ENCODE peak calls at places on chromosome 13, in nine cellular contexts. Y, X, R, D, H, C, W, N and A are unnamed samples.

GRCh38 chr13:109396266-109396665 is 390.1 kb downstream of the IRS2 start:
- DNase-seq in Y (no peak), X (no peak), R (no peak), D (no peak), H (no peak), C (no peak), W (no peak), N (no peak), A (no peak)

GRCh38 chr13:19818223-19818842 is 35.6 kb upstream of the PSPC1 start:
- DNase-seq in Y (peak; percentile 7), X (peak; percentile 15), R (no peak), D (peak; percentile 2), H (peak; percentile 93), C (no peak), W (no peak), N (no peak), A (no peak)

GRCh38 chr13:109494955-109495354 is 291.4 kb downstream of the IRS2 start:
- DNase-seq in Y (no peak), X (peak; percentile 63), R (no peak), D (no peak), H (no peak), C (peak; percentile 81), W (no peak), N (no peak), A (no peak)

GRCh38 chr13:26220575-26220974 is 1.5 kb downstream of the RNF6 start:
- DNase-seq in Y (no peak), X (peak; percentile 46), R (no peak), D (no peak), H (no peak), C (peak; percentile 48), W (no peak), N (peak; percentile 52), A (no peak)

GRCh38 chr13:94703721-94704314 is 8.5 kb downstream of the SOX21 start:
- DNase-seq in Y (no peak), X (no peak), R (no peak), D (no peak), H (no peak), C (no peak), W (no peak), N (no peak), A (peak; percentile 73)

GRCh38 chr13:87677043-87677333 is 5.8 kb downstream of the SLITRK5 start:
- DNase-seq in Y (no peak), X (no peak), R (no peak), D (no peak), H (no peak), C (no peak), W (no peak), N (no peak), A (no peak)

GRCh38 chr13:93476175-93476574 is 249.6 kb downstream of the GPC6 start:
- DNase-seq in Y (no peak), X (peak; percentile 78), R (no peak), D (no peak), H (no peak), C (peak; percentile 9), W (peak; percentile 2), N (peak; percentile 32), A (no peak)

GRCh38 chr13:90591927-90592268 is 755.6 kb upstream of the MIR17HG start:
- DNase-seq in Y (no peak), X (no peak), R (no peak), D (no peak), H (no peak), C (no peak), W (no peak), N (no peak), A (no peak)

GRCh38 chr13:110307697-110308376 is 753 bp downstream of the COL4A2 start:
- DNase-seq in Y (no peak), X (peak; percentile 65), R (no peak), D (no peak), H (peak; percentile 71), C (no peak), W (no peak), N (no peak), A (no peak)

GRCh38 chr13:98959299-98959698 is 18.6 kb downstream of the DOCK9 start:
- DNase-seq in Y (no peak), X (no peak), R (no peak), D (no peak), H (no peak), C (no peak), W (no peak), N (no peak), A (no peak)

GRCh38 chr13:90956036-90956435 is 391.5 kb upstream of the MIR17HG start:
- DNase-seq in Y (no peak), X (no peak), R (no peak), D (no peak), H (no peak), C (no peak), W (no peak), N (no peak), A (no peak)

GRCh38 chr13:64314286-64314685 is 2898.6 kb upstream of the PCDH20 start:
- DNase-seq in Y (no peak), X (peak; percentile 52), R (no peak), D (no peak), H (no peak), C (peak; percentile 6), W (no peak), N (no peak), A (no peak)

GRCh38 chr13:23384111-23384510 is 49.4 kb downstream of the SACS start:
- DNase-seq in Y (no peak), X (peak; percentile 45), R (no peak), D (no peak), H (no peak), C (peak; percentile 68), W (no peak), N (peak; percentile 85), A (no peak)

GRCh38 chr13:86725105-86725504 is 925.9 kb upstream of the SLITRK6 start:
- DNase-seq in Y (no peak), X (no peak), R (no peak), D (no peak), H (no peak), C (no peak), W (no peak), N (no peak), A (no peak)

DNA sequence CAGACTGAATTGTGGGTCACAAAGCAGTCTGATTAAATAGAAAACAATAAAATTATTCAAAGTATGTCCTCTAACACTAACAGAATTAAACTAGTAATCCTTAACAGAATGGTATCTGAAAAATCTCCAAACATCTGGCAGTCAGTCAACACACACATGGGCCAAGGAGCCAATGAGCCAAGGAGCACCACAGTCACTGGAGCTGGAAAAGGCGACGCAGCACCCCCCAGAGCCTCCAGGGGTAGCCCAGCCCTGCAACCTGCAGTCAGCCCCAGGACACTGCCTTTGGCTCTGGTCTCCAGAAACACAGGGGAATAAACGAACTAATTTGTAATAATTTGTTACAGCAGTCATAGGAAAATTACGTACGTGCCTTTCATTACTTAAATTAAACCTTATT is 12.3 kb downstream of the TUBGCP3 start:
- DNase-seq in Y (no peak), X (peak; percentile 72), R (peak; percentile 77), D (no peak), H (no peak), C (peak; percentile 45), W (peak; percentile 12), N (no peak), A (no peak)
- TF ChIP-seq CTCF in Y (no peak), X (no peak), R (peak; percentile 27), D (no peak), H (no peak), C (peak; percentile 28), W (peak; percentile 2), N (peak; percentile 12), A (no peak)

DNA sequence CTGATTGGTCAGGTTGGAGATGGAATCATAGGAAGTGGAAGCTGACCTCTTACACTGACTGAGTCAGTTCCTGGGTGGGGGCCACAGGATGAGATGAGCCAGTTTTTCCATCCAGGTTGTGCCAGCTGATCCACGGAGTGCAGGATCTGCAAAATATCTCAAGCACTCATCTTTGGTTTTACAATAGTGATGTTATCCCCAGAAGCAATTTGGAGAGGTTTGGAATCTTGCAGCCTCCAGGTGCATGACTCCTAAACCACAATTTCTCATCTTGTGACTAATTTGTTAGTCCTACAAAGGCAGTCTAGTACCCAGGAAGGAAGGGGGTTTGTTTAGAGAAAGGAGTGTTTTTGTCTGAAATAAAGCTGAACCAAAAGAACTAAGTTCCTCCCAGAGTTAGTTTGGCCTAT is 212.8 kb downstream of the SLITRK6 start:
- DNase-seq in Y (no peak), X (peak; percentile 68), R (no peak), D (no peak), H (no peak), C (peak; percentile 83), W (no peak), N (no peak), A (no peak)
- TF ChIP-seq CTCF in Y (no peak), X (no peak), R (no peak), D (no peak), H (no peak), C (no peak), W (no peak), N (no peak), A (no peak)

GRCh38 chr13:27834095-27834494 is 41.8 kb downstream of the GSX1 start:
- DNase-seq in Y (no peak), X (no peak), R (no peak), D (no peak), H (no peak), C (no peak), W (no peak), N (no peak), A (no peak)
- TF ChIP-seq CTCF in Y (no peak), X (no peak), R (no peak), D (no peak), H (no peak), C (no peak), W (no peak), N (no peak), A (no peak)

GRCh38 chr13:97853550-97853949 is 99.9 kb upstream of the IPO5 start:
- DNase-seq in Y (no peak), X (peak; percentile 40), R (no peak), D (no peak), H (no peak), C (peak; percentile 15), W (no peak), N (no peak), A (no peak)

GRCh38 chr13:97856001-97856675 is 97.3 kb upstream of the IPO5 start:
- DNase-seq in Y (no peak), X (peak; percentile 70), R (peak; percentile 81), D (no peak), H (no peak), C (no peak), W (no peak), N (no peak), A (no peak)

GRCh38 chr13:97852181-97852874 is 101.1 kb upstream of the IPO5 start:
- DNase-seq in Y (no peak), X (no peak), R (no peak), D (no peak), H (no peak), C (no peak), W (no peak), N (peak; percentile 48), A (no peak)

GRCh38 chr13:97858161-97858560 is 95.3 kb upstream of the IPO5 start:
- DNase-seq in Y (no peak), X (no peak), R (peak; percentile 75), D (no peak), H (no peak), C (no peak), W (no peak), N (no peak), A (no peak)

DNA sequence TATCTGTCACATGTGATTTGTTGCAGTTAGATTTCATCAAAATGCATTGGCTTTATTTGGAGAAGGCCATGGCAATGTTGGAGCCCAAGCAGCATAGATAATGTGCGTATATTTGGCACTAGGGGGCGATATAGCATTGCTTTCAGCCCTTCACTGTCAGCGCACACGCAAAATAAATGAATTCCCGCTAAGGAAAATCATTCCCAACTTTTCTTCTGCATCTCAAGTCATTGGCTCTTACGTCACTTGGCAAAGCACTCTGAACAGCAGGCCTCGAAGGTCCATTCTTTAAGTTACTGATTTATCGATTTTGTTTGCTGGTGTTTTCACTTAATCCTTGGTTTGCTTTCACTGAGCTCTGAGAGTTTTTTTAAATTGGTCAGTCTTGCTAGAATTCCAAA is 97.9 kb upstream of the IPO5 start:
- DNase-seq in Y (peak; percentile 47), X (peak; percentile 92), R (peak; percentile 70), D (no peak), H (no peak), C (peak; percentile 66), W (peak; percentile 68), N (peak; percentile 87), A (no peak)
- TF ChIP-seq CTCF in Y (peak; percentile 81), X (peak; percentile 67), R (peak; percentile 84), D (peak; percentile 63), H (peak; percentile 67), C (peak; percentile 97), W (peak; percentile 79), N (peak; percentile 89), A (peak; percentile 97)